ENCODE peak calls at places on chromosome 20, in ten cellular contexts. One of them, this sample, is unnamed.

GRCh38 chr20:37162674-37163073 is 16.5 kb upstream of the RPN2 start:
- DNase-seq in mesenchymal stem cell: no peak
- DNase-seq in colonic mucosa: no peak
- DNase-seq in neuronal stem cell: no peak
- DNase-seq in mesendoderm: peak
- DNase-seq in keratinocyte: no peak
- DNase-seq in NT2/D1: no peak
- DNase-seq in IMR-90: no peak
- DNase-seq in GM23248: no peak
- DNase-seq in H1: no peak
- DNase-seq in this sample: no peak

GRCh38 chr20:6012166-6012565 is 41.7 kb downstream of the LRRN4 start:
- DNase-seq in mesenchymal stem cell: no peak
- DNase-seq in colonic mucosa: no peak
- DNase-seq in neuronal stem cell: no peak
- DNase-seq in mesendoderm: no peak
- DNase-seq in keratinocyte: no peak
- DNase-seq in NT2/D1: no peak
- DNase-seq in IMR-90: no peak
- DNase-seq in GM23248: no peak
- DNase-seq in H1: no peak
- DNase-seq in this sample: no peak

GRCh38 chr20:4912380-4913142 is 88.7 kb downstream of the SLC23A2 start:
- DNase-seq in mesenchymal stem cell: no peak
- DNase-seq in colonic mucosa: no peak
- DNase-seq in neuronal stem cell: no peak
- DNase-seq in mesendoderm: peak
- DNase-seq in keratinocyte: no peak
- DNase-seq in NT2/D1: no peak
- DNase-seq in IMR-90: no peak
- DNase-seq in GM23248: no peak
- DNase-seq in H1: no peak
- DNase-seq in this sample: no peak

GRCh38 chr20:38434310-38434741 is 802 bp downstream of the SNHG17 start:
- DNase-seq in mesenchymal stem cell: peak
- DNase-seq in colonic mucosa: no peak
- DNase-seq in neuronal stem cell: no peak
- DNase-seq in mesendoderm: peak
- DNase-seq in keratinocyte: no peak
- DNase-seq in NT2/D1: no peak
- DNase-seq in IMR-90: peak
- DNase-seq in GM23248: peak
- DNase-seq in H1: no peak
- DNase-seq in this sample: no peak

GRCh38 chr20:38221041-38221589 is 39.4 kb downstream of the KIAA1755 start:
- DNase-seq in mesenchymal stem cell: peak
- DNase-seq in colonic mucosa: peak
- DNase-seq in neuronal stem cell: peak
- DNase-seq in mesendoderm: peak
- DNase-seq in keratinocyte: no peak
- DNase-seq in NT2/D1: peak
- DNase-seq in IMR-90: peak
- DNase-seq in GM23248: peak
- DNase-seq in H1: peak
- DNase-seq in this sample: peak

GRCh38 chr20:17605131-17605660 is 35.3 kb downstream of the DSTN start:
- DNase-seq in mesenchymal stem cell: no peak
- DNase-seq in colonic mucosa: peak
- DNase-seq in neuronal stem cell: no peak
- DNase-seq in mesendoderm: no peak
- DNase-seq in keratinocyte: no peak
- DNase-seq in NT2/D1: no peak
- DNase-seq in IMR-90: no peak
- DNase-seq in GM23248: no peak
- DNase-seq in H1: no peak
- DNase-seq in this sample: no peak

GRCh38 chr20:32438331-32438858 is 80.3 kb downstream of the ASXL1 start:
- DNase-seq in mesenchymal stem cell: no peak
- DNase-seq in colonic mucosa: no peak
- DNase-seq in neuronal stem cell: no peak
- DNase-seq in mesendoderm: no peak
- DNase-seq in keratinocyte: no peak
- DNase-seq in NT2/D1: no peak
- DNase-seq in IMR-90: no peak
- DNase-seq in GM23248: no peak
- DNase-seq in H1: no peak
- DNase-seq in this sample: no peak

GRCh38 chr20:31544600-31544999 is 30.4 kb downstream of the HM13 start:
- DNase-seq in mesenchymal stem cell: no peak
- DNase-seq in colonic mucosa: no peak
- DNase-seq in neuronal stem cell: no peak
- DNase-seq in mesendoderm: no peak
- DNase-seq in keratinocyte: no peak
- DNase-seq in NT2/D1: no peak
- DNase-seq in IMR-90: no peak
- DNase-seq in GM23248: no peak
- DNase-seq in H1: no peak
- DNase-seq in this sample: no peak

GRCh38 chr20:49901588-49901987 is 13.7 kb downstream of the SPATA2 start:
- DNase-seq in mesenchymal stem cell: no peak
- DNase-seq in colonic mucosa: no peak
- DNase-seq in neuronal stem cell: no peak
- DNase-seq in mesendoderm: no peak
- DNase-seq in keratinocyte: no peak
- DNase-seq in NT2/D1: no peak
- DNase-seq in IMR-90: no peak
- DNase-seq in GM23248: no peak
- DNase-seq in H1: no peak
- DNase-seq in this sample: no peak

DNA sequence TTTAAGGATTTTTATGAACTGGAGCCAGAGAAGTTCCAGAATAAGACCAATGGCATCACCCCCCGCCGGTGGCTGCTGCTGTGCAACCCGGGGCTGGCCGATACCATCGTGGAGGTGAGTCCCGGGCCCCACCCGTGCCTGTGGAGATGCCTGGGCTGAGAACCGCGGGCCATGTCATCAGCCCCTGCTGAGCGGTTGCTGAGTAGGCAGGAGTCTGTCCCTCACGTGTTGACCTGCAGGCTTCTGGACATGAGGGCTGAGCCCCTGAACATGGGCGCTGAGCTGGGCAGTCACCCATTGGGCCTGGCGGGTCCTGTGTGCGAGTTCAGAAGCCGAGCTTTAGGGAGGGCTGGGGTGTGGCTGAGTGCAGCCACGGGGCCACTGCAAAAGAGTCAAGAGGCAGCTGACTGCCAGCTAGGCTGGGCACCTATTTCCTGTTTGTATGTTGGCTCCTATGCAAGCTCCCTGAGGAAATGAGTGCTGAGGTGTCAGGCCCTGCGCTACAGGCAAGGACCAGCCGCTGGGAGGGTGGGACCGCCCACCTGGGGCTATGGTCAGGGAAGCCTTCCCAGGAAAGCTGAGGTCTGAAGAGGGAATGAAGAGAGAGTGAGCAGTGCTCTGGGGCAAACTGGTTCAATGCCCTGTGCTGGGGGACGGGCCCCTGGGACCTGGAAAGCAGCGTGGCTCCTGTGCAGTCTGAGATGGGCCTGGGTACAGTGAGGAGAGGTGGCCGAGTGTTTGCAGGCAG is 34.3 kb downstream of the PYGB start:
- DNase-seq in mesenchymal stem cell: no peak
- DNase-seq in colonic mucosa: no peak
- DNase-seq in neuronal stem cell: no peak
- DNase-seq in mesendoderm: no peak
- DNase-seq in keratinocyte: no peak
- DNase-seq in NT2/D1: no peak
- DNase-seq in IMR-90: no peak
- DNase-seq in GM23248: no peak
- DNase-seq in H1: peak
- DNase-seq in this sample: no peak
- H3K9ac ChIP-seq in mesenchymal stem cell: no peak
- H3K9ac ChIP-seq in colonic mucosa: peak
- H3K9ac ChIP-seq in neuronal stem cell: no peak
- H3K9ac ChIP-seq in mesendoderm: no peak
- H3K9ac ChIP-seq in keratinocyte: no peak
- H3K9ac ChIP-seq in NT2/D1: peak
- H3K9ac ChIP-seq in IMR-90: no peak
- H3K9ac ChIP-seq in GM23248: no peak
- H3K9ac ChIP-seq in H1: no peak
- H3K9ac ChIP-seq in this sample: no peak

DNA sequence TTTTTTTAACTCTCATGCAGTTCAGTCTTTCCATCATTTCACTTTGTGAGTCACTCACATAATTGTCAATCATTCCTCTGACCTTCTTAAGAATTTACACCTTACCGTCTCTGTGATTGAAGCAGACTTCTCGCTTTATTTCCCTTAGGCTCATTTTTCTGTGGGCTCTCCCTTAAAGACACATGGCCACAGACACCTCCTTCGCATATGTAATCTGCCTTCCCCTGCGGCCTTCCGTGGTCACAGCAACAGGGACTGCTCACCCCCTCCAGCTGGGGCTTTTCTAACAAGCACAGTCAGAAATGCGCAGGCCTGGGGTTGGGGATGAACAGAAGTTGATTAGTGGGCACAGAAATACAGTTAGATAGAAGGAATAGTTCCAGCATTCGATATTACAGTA is 23.0 kb upstream of the VAPB start:
- DNase-seq in mesenchymal stem cell: peak
- DNase-seq in colonic mucosa: no peak
- DNase-seq in neuronal stem cell: no peak
- DNase-seq in mesendoderm: peak
- DNase-seq in keratinocyte: no peak
- DNase-seq in NT2/D1: no peak
- DNase-seq in IMR-90: no peak
- DNase-seq in GM23248: no peak
- DNase-seq in H1: no peak
- DNase-seq in this sample: no peak
- H3K9ac ChIP-seq in mesenchymal stem cell: no peak
- H3K9ac ChIP-seq in colonic mucosa: no peak
- H3K9ac ChIP-seq in neuronal stem cell: no peak
- H3K9ac ChIP-seq in mesendoderm: no peak
- H3K9ac ChIP-seq in keratinocyte: no peak
- H3K9ac ChIP-seq in NT2/D1: no peak
- H3K9ac ChIP-seq in IMR-90: no peak
- H3K9ac ChIP-seq in GM23248: no peak
- H3K9ac ChIP-seq in H1: no peak
- H3K9ac ChIP-seq in this sample: no peak

GRCh38 chr20:45834797-45835161 is 1.2 kb downstream of the SNX21 start:
- DNase-seq in mesenchymal stem cell: no peak
- DNase-seq in colonic mucosa: no peak
- DNase-seq in neuronal stem cell: no peak
- DNase-seq in mesendoderm: no peak
- DNase-seq in keratinocyte: no peak
- DNase-seq in NT2/D1: no peak
- DNase-seq in IMR-90: no peak
- DNase-seq in GM23248: peak
- DNase-seq in H1: no peak
- DNase-seq in this sample: no peak
- H3K9ac ChIP-seq in mesenchymal stem cell: peak
- H3K9ac ChIP-seq in colonic mucosa: peak
- H3K9ac ChIP-seq in neuronal stem cell: no peak
- H3K9ac ChIP-seq in mesendoderm: peak
- H3K9ac ChIP-seq in keratinocyte: no peak
- H3K9ac ChIP-seq in NT2/D1: peak
- H3K9ac ChIP-seq in IMR-90: peak
- H3K9ac ChIP-seq in GM23248: peak
- H3K9ac ChIP-seq in H1: no peak
- H3K9ac ChIP-seq in this sample: peak

GRCh38 chr20:53623127-53623453 is 29.5 kb upstream of the ZNF217 start:
- DNase-seq in mesenchymal stem cell: no peak
- DNase-seq in colonic mucosa: no peak
- DNase-seq in neuronal stem cell: no peak
- DNase-seq in mesendoderm: no peak
- DNase-seq in keratinocyte: no peak
- DNase-seq in NT2/D1: no peak
- DNase-seq in IMR-90: no peak
- DNase-seq in GM23248: no peak
- DNase-seq in H1: no peak
- DNase-seq in this sample: no peak

GRCh38 chr20:53626584-53626983 is 32.9 kb upstream of the ZNF217 start:
- DNase-seq in mesenchymal stem cell: no peak
- DNase-seq in colonic mucosa: no peak
- DNase-seq in neuronal stem cell: no peak
- DNase-seq in mesendoderm: no peak
- DNase-seq in keratinocyte: no peak
- DNase-seq in NT2/D1: no peak
- DNase-seq in IMR-90: no peak
- DNase-seq in GM23248: no peak
- DNase-seq in H1: no peak
- DNase-seq in this sample: no peak

GRCh38 chr20:53623454-53624206 is 30.0 kb upstream of the ZNF217 start:
- DNase-seq in mesenchymal stem cell: peak
- DNase-seq in colonic mucosa: peak
- DNase-seq in neuronal stem cell: peak
- DNase-seq in mesendoderm: peak
- DNase-seq in keratinocyte: no peak
- DNase-seq in NT2/D1: peak
- DNase-seq in IMR-90: peak
- DNase-seq in GM23248: peak
- DNase-seq in H1: no peak
- DNase-seq in this sample: peak

GRCh38 chr20:53621482-53622246 is 28.0 kb upstream of the ZNF217 start:
- DNase-seq in mesenchymal stem cell: peak
- DNase-seq in colonic mucosa: peak
- DNase-seq in neuronal stem cell: no peak
- DNase-seq in mesendoderm: peak
- DNase-seq in keratinocyte: peak
- DNase-seq in NT2/D1: no peak
- DNase-seq in IMR-90: peak
- DNase-seq in GM23248: peak
- DNase-seq in H1: peak
- DNase-seq in this sample: peak

DNA sequence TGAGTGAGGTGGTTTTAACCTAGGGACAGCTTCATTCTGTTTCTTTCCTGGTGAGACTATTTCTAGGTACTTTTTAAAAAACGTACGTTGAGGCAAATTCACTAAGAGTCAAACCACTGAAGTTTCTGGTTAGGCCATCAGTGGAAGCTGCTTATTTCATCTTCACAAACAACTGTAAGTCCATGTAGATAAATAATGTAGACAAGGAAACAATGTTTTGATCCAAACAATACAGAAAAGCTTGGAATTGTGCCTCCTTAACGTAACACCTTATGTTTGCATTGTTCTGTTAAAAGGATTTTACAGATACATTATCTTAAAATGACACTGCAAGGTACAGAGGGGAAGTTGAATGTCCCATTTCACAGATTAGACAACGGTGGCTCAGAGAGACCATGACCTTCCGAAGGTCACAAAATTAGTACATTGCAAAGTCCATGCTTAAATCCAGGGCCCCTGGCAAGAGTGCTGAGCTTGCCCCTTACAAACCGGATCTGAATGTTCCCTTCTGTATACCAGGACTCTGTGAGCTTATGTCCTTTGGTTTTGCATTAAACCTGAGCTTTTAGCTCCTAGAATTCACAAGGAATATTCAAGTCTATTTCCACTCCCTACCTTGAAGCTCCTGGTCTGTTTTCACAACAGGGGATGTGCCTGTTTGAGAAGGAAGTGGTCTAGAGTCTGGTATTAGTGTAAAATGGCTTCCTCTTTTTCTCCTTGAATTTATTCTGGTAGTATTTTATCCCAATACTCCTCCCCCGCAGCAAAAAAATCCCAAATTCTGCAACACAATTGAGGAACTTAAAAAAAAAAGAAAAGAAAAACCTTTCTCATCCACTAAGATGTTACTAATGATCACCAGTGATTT is 28.8 kb upstream of the ZNF217 start:
- DNase-seq in mesenchymal stem cell: peak
- DNase-seq in colonic mucosa: no peak
- DNase-seq in neuronal stem cell: no peak
- DNase-seq in mesendoderm: peak
- DNase-seq in keratinocyte: no peak
- DNase-seq in NT2/D1: no peak
- DNase-seq in IMR-90: no peak
- DNase-seq in GM23248: no peak
- DNase-seq in H1: no peak
- DNase-seq in this sample: no peak
- H3K9ac ChIP-seq in mesenchymal stem cell: peak
- H3K9ac ChIP-seq in colonic mucosa: no peak
- H3K9ac ChIP-seq in neuronal stem cell: no peak
- H3K9ac ChIP-seq in mesendoderm: peak
- H3K9ac ChIP-seq in keratinocyte: peak
- H3K9ac ChIP-seq in NT2/D1: no peak
- H3K9ac ChIP-seq in IMR-90: peak
- H3K9ac ChIP-seq in GM23248: peak
- H3K9ac ChIP-seq in H1: no peak
- H3K9ac ChIP-seq in this sample: peak

This sample was measured in astrocyte.